ENCODE peak calls at places on chromosomes 4 and X, in four cellular contexts. One of them, this sample, is unnamed.
A peak's percentile ranks its signal among the peaks of the same experiment; 100 is the strongest.

GRCh38 chr4:138907174-138907573 is 108.4 kb upstream of the NOCT start:
- DNase-seq in effector memory CD8-positive, alpha-beta T cell: no peak
- DNase-seq in activated T-helper 1 cell treated with anti-CD3 and anti-CD28 coated beads, Interleukin-2, amount 50 U/mL, for 16 hours: no peak
- DNase-seq in Calu3: no peak
- DNase-seq in this sample: no peak

GRCh38 chrX:41108007-41108683 is 22.9 kb downstream of the USP9X start:
- DNase-seq in Calu3: no peak
- DNase-seq in effector memory CD8-positive, alpha-beta T cell: no peak
- DNase-seq in activated T-helper 1 cell treated with anti-CD3 and anti-CD28 coated beads, Interleukin-2, amount 50 U/mL, for 16 hours: no peak
- DNase-seq in this sample: no peak

GRCh38 chr4:95701500-95701899 is 138.4 kb upstream of the PDHA2 start:
- DNase-seq in effector memory CD8-positive, alpha-beta T cell: no peak
- DNase-seq in Calu3: no peak
- DNase-seq in activated T-helper 1 cell treated with anti-CD3 and anti-CD28 coated beads, Interleukin-2, amount 50 U/mL, for 16 hours: no peak
- DNase-seq in this sample: no peak

GRCh38 chrX:78532363-78532762 is 126.8 kb downstream of the RTL3 start:
- DNase-seq in activated T-helper 1 cell treated with anti-CD3 and anti-CD28 coated beads, Interleukin-2, amount 50 U/mL, for 16 hours: no peak
- DNase-seq in effector memory CD8-positive, alpha-beta T cell: no peak
- DNase-seq in Calu3: no peak
- DNase-seq in this sample: no peak

GRCh38 chrX:71183341-71183740 is 38.7 kb downstream of the NLGN3 start:
- DNase-seq in activated T-helper 1 cell treated with anti-CD3 and anti-CD28 coated beads, Interleukin-2, amount 50 U/mL, for 16 hours: no peak
- DNase-seq in Calu3: no peak
- DNase-seq in effector memory CD8-positive, alpha-beta T cell: no peak
- DNase-seq in this sample: no peak

GRCh38 chrX:131828482-131828881 is 194.6 kb upstream of the STK26 start:
- DNase-seq in activated T-helper 1 cell treated with anti-CD3 and anti-CD28 coated beads, Interleukin-2, amount 50 U/mL, for 16 hours: no peak
- DNase-seq in effector memory CD8-positive, alpha-beta T cell: no peak
- DNase-seq in Calu3: no peak
- DNase-seq in this sample: no peak

GRCh38 chr4:114116861-114117260 is 137.4 kb upstream of the ARSJ start:
- DNase-seq in effector memory CD8-positive, alpha-beta T cell: no peak
- DNase-seq in activated T-helper 1 cell treated with anti-CD3 and anti-CD28 coated beads, Interleukin-2, amount 50 U/mL, for 16 hours: no peak
- DNase-seq in Calu3: no peak
- DNase-seq in this sample: no peak

GRCh38 chrX:152074163-152074562 is 64.2 kb downstream of the MAGEA10 start:
- DNase-seq in Calu3: no peak
- DNase-seq in activated T-helper 1 cell treated with anti-CD3 and anti-CD28 coated beads, Interleukin-2, amount 50 U/mL, for 16 hours: no peak
- DNase-seq in effector memory CD8-positive, alpha-beta T cell: no peak
- DNase-seq in this sample: no peak

GRCh38 chrX:99242001-99242400 is 1168.1 kb downstream of the PCDH19 start:
- DNase-seq in effector memory CD8-positive, alpha-beta T cell: no peak
- DNase-seq in Calu3: no peak
- DNase-seq in activated T-helper 1 cell treated with anti-CD3 and anti-CD28 coated beads, Interleukin-2, amount 50 U/mL, for 16 hours: no peak
- DNase-seq in this sample: no peak

GRCh38 chr4:152936446-152937279 is 540 bp downstream of the FHDC1 start:
- DNase-seq in Calu3: peak; percentile 23
- DNase-seq in effector memory CD8-positive, alpha-beta T cell: no peak
- DNase-seq in activated T-helper 1 cell treated with anti-CD3 and anti-CD28 coated beads, Interleukin-2, amount 50 U/mL, for 16 hours: no peak
- DNase-seq in this sample: no peak

GRCh38 chr4:152166567-152166966 is 369.3 kb downstream of the FBXW7 start:
- DNase-seq in activated T-helper 1 cell treated with anti-CD3 and anti-CD28 coated beads, Interleukin-2, amount 50 U/mL, for 16 hours: no peak
- DNase-seq in Calu3: no peak
- DNase-seq in effector memory CD8-positive, alpha-beta T cell: no peak
- DNase-seq in this sample: no peak

GRCh38 chr4:123116412-123116811 is 194.0 kb upstream of the NUDT6 start:
- DNase-seq in Calu3: no peak
- DNase-seq in activated T-helper 1 cell treated with anti-CD3 and anti-CD28 coated beads, Interleukin-2, amount 50 U/mL, for 16 hours: no peak
- DNase-seq in effector memory CD8-positive, alpha-beta T cell: no peak
- DNase-seq in this sample: no peak

GRCh38 chr4:6494431-6495295 is 22.2 kb upstream of the PPP2R2C start:
- DNase-seq in activated T-helper 1 cell treated with anti-CD3 and anti-CD28 coated beads, Interleukin-2, amount 50 U/mL, for 16 hours: no peak
- DNase-seq in Calu3: no peak
- DNase-seq in effector memory CD8-positive, alpha-beta T cell: no peak
- DNase-seq in this sample: no peak

GRCh38 chrX:71996138-71996537 is 85.5 kb downstream of the NHSL2 start:
- DNase-seq in Calu3: no peak
- DNase-seq in effector memory CD8-positive, alpha-beta T cell: no peak
- DNase-seq in activated T-helper 1 cell treated with anti-CD3 and anti-CD28 coated beads, Interleukin-2, amount 50 U/mL, for 16 hours: no peak
- DNase-seq in this sample: no peak

GRCh38 chr4:6331018-6331417 is 61.4 kb downstream of the WFS1 start:
- DNase-seq in activated T-helper 1 cell treated with anti-CD3 and anti-CD28 coated beads, Interleukin-2, amount 50 U/mL, for 16 hours: no peak
- DNase-seq in Calu3: peak; percentile 40
- DNase-seq in effector memory CD8-positive, alpha-beta T cell: no peak
- DNase-seq in this sample: peak; percentile 17

GRCh38 chrX:107429090-107429489 is 20.4 kb upstream of the FRMPD3 start:
- DNase-seq in effector memory CD8-positive, alpha-beta T cell: peak; percentile 6
- DNase-seq in Calu3: peak; percentile 45
- DNase-seq in activated T-helper 1 cell treated with anti-CD3 and anti-CD28 coated beads, Interleukin-2, amount 50 U/mL, for 16 hours: no peak
- DNase-seq in this sample: peak; percentile 46

GRCh38 chr4:127533028-127533700 is 99.6 kb upstream of the INTU start:
- DNase-seq in activated T-helper 1 cell treated with anti-CD3 and anti-CD28 coated beads, Interleukin-2, amount 50 U/mL, for 16 hours: no peak
- DNase-seq in Calu3: no peak
- DNase-seq in effector memory CD8-positive, alpha-beta T cell: no peak
- DNase-seq in this sample: no peak

GRCh38 chrX:65406532-65406931 is 128.1 kb downstream of the LAS1L start:
- DNase-seq in effector memory CD8-positive, alpha-beta T cell: no peak
- DNase-seq in activated T-helper 1 cell treated with anti-CD3 and anti-CD28 coated beads, Interleukin-2, amount 50 U/mL, for 16 hours: no peak
- DNase-seq in Calu3: no peak
- DNase-seq in this sample: no peak

GRCh38 chrX:30971761-30972603 is 82.9 kb upstream of the TAB3 start:
- DNase-seq in effector memory CD8-positive, alpha-beta T cell: no peak
- DNase-seq in Calu3: peak; percentile 36
- DNase-seq in activated T-helper 1 cell treated with anti-CD3 and anti-CD28 coated beads, Interleukin-2, amount 50 U/mL, for 16 hours: no peak
- DNase-seq in this sample: no peak